ENCODE peak calls at places on chromosomes 13 and 19, in four cellular contexts. H is AG09319, D is BJ, Z is nephron progenitor cell. F is an unnamed sample.

GRCh38 chr19:2719910-2720776 is 1.0 kb downstream of the DIRAS1 start:
- DNase-seq in H (no peak), Z (peak; percentile 29), D (no peak), F (no peak)

GRCh38 chr13:33323766-33324525 is 38.4 kb upstream of the STARD13 start:
- DNase-seq in Z (no peak), D (no peak), H (no peak), F (no peak)

GRCh38 chr19:19606021-19606420 is 12.5 kb downstream of the PBX4 start:
- DNase-seq in Z (no peak), H (no peak), D (no peak), F (no peak)

GRCh38 chr13:93847162-93847561 is 620.6 kb downstream of the GPC6 start:
- DNase-seq in D (peak; percentile 16), H (no peak), Z (no peak), F (peak; percentile 11)

GRCh38 chr13:109412232-109412935 is 374.0 kb downstream of the IRS2 start:
- DNase-seq in H (no peak), D (no peak), Z (peak; percentile 72), F (no peak)

GRCh38 chr19:56096665-56097064 is 24.4 kb downstream of the ZNF787 start:
- DNase-seq in D (no peak), Z (no peak), H (no peak), F (no peak)

GRCh38 chr19:33296473-33297060 is 5.8 kb downstream of the CEBPA start:
- DNase-seq in H (no peak), D (peak; percentile 64), Z (no peak), F (no peak)

GRCh38 chr13:45297456-45298205 is 43.4 kb downstream of the TPT1 start:
- DNase-seq in D (no peak), H (no peak), Z (no peak), F (no peak)

GRCh38 chr19:7636691-7637373 is at the start of gene STXBP2:
- DNase-seq in D (no peak), H (no peak), Z (peak; percentile 83), F (no peak)

GRCh38 chr19:54024660-54025059 is 33.2 kb downstream of the CACNG6 start:
- DNase-seq in D (no peak), H (no peak), Z (no peak), F (no peak)

GRCh38 chr19:54026656-54027055 is 35.2 kb downstream of the CACNG6 start:
- DNase-seq in Z (no peak), D (no peak), H (no peak), F (no peak)

GRCh38 chr19:54030895-54031586 is 32.7 kb downstream of the VSTM1 start:
- DNase-seq in Z (no peak), H (no peak), D (no peak), F (no peak)

GRCh38 chr19:54035215-54036178 is 28.2 kb downstream of the VSTM1 start:
- DNase-seq in D (peak; percentile 78), Z (no peak), H (peak; percentile 70), F (peak; percentile 79)

GRCh38 chr19:54029930-54030490 is 33.7 kb downstream of the VSTM1 start:
- DNase-seq in H (peak; percentile 27), Z (peak; percentile 76), D (no peak), F (peak; percentile 61)
- TF ChIP-seq CTCF in H (peak; percentile 75), Z (peak; percentile 36), D (peak; percentile 77), F (peak; percentile 72)

GRCh38 chr13:77507931-77508776 is 27.4 kb upstream of the SCEL start:
- DNase-seq in Z (no peak), H (no peak), D (peak; percentile 34), F (peak; percentile 48)

GRCh38 chr13:77502104-77502720 is 33.3 kb upstream of the SCEL start:
- DNase-seq in H (no peak), Z (no peak), D (no peak), F (no peak)

GRCh38 chr13:77506874-77507273 is 28.6 kb upstream of the SCEL start:
- DNase-seq in H (no peak), D (no peak), Z (no peak), F (no peak)

GRCh38 chr13:77500094-77500493 is 35.4 kb upstream of the SCEL start:
- DNase-seq in H (no peak), D (no peak), Z (no peak), F (no peak)

DNA sequence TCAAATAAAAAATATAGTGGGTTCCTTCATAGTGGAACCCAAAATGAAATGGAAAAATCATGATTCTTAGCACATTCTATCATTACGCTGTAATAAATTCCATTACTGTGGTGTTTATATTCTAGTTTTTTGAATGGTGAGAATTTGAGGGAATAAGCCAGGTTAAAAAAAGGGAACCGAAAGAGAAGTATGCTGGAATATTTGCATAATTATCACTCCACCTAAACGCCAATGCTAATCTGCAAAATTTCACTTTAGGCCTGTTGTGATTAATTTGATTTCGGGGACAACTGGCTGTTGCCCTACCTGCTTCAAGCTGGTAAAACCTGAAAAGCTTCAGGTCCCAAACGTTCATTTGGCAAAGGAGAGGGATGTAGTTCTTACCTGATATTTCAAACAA is 32.1 kb upstream of the SCEL start:
- DNase-seq in D (no peak), Z (no peak), H (no peak), F (no peak)
- TF ChIP-seq CTCF in D (no peak), Z (no peak), H (no peak), F (no peak)

DNA sequence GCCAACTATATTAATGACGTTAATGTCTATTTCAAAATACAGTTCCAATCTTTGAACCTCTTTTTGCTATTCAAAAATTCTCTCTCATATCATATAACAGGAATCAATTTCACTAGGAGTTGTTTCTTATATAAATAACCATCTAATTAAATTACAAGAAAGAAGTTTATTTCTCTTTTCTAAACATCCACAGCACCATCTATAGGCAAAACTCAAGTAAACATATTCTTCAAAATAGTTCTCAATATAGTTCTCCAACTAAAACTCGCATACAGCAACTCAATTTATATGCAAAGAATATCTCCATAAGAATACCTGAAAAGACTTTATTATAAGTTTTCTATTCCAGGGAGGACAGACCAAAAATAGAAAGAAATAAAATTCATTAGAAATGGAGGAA is 65.6 kb downstream of the RBM26 start:
- DNase-seq in Z (no peak), D (no peak), H (no peak), F (no peak)
- TF ChIP-seq CTCF in Z (no peak), D (no peak), H (no peak), F (no peak)

GRCh38 chr13:35789335-35790166 is 313.1 kb upstream of the MAB21L1 start:
- DNase-seq in Z (no peak), D (no peak), H (peak; percentile 43), F (peak; percentile 31)
- TF ChIP-seq CTCF in Z (peak; percentile 69), D (peak; percentile 60), H (peak; percentile 56), F (peak; percentile 44)

GRCh38 chr13:26600345-26600761 is 42.9 kb downstream of the WASF3 start:
- DNase-seq in H (no peak), D (peak; percentile 15), Z (no peak), F (no peak)

GRCh38 chr13:26602783-26603182 is 45.3 kb downstream of the WASF3 start:
- DNase-seq in Z (no peak), D (no peak), H (no peak), F (no peak)

GRCh38 chr13:26599403-26599802 is 41.9 kb downstream of the WASF3 start:
- DNase-seq in H (no peak), D (no peak), Z (no peak), F (no peak)

GRCh38 chr13:26599885-26600284 is 42.4 kb downstream of the WASF3 start:
- DNase-seq in H (no peak), D (no peak), Z (no peak), F (no peak)

GRCh38 chr13:26601669-26602068 is 44.2 kb downstream of the WASF3 start:
- DNase-seq in D (no peak), Z (no peak), H (no peak), F (peak; percentile 52)
- TF ChIP-seq CTCF in D (peak; percentile 5), Z (no peak), H (peak; percentile 1), F (no peak)

GRCh38 chr19:1321539-1321938 is 35.9 kb downstream of the EFNA2 start:
- DNase-seq in Z (no peak), H (no peak), D (no peak), F (no peak)

GRCh38 chr19:1325568-1326294 is 40.1 kb downstream of the EFNA2 start:
- DNase-seq in D (no peak), H (no peak), Z (no peak), F (no peak)

GRCh38 chr19:1324792-1325567 is 39.3 kb downstream of the EFNA2 start:
- DNase-seq in D (peak; percentile 12), H (peak; percentile 15), Z (no peak), F (peak; percentile 9)

GRCh38 chr19:1324249-1324791 is 38.6 kb downstream of the EFNA2 start:
- DNase-seq in H (no peak), D (no peak), Z (no peak), F (no peak)

GRCh38 chr19:1322198-1322981 is 36.7 kb downstream of the EFNA2 start:
- DNase-seq in Z (no peak), H (no peak), D (no peak), F (no peak)
- TF ChIP-seq CTCF in Z (no peak), H (no peak), D (no peak), F (no peak)

GRCh38 chr13:110712849-110713641 is 455 bp upstream of the ING1 start:
- DNase-seq in Z (peak; percentile 99), H (peak; percentile 100), D (peak; percentile 98), F (peak; percentile 97)

GRCh38 chr13:110713642-110713952 is at the start of gene ING1:
- DNase-seq in Z (no peak), D (no peak), H (no peak), F (no peak)

GRCh38 chr13:110714798-110715394 is 1.4 kb downstream of the ING1 start:
- DNase-seq in Z (peak; percentile 63), D (no peak), H (no peak), F (no peak)

GRCh38 chr13:110715395-110716234 is 2.1 kb downstream of the ING1 start:
- DNase-seq in H (peak; percentile 99), Z (peak; percentile 96), D (peak; percentile 99), F (peak; percentile 99)

DNA sequence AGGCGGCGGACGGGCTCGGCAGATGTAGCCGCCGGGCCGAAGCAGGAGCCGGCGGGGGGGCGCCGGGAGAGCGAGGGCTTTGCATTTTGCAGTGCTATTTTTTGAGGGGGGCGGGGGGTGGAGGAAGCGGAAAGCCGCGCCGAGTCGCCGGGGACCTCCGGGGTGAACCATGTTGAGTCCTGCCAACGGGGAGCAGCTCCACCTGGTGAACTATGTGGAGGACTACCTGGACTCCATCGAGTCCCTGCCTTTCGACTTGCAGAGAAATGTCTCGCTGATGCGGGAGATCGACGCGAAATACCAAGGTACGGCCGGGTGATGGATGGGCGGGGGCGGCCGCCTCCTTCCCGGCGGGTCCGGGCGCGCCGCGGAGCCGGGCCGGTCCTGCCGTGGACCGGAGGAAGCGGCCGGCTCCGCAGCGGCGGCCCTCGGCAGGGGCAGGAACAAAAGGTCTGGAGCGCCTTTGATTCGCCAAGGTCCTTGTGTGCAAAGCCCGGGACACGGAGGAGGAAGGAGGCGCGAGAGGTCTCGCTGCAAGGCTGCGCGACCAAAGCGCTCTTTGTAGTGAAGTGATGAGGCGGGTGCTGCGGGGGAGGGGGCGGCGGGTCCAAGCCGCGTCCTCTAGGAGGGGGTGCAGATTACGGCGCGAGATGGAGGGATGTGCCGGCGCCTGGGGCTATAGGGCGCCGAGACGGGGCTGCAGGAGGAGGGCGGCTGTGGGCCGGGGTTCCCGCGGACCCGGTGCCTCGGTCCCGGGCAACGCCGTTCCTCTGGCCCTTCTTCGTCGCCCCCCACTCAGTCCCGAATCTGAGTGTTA is 689 bp downstream of the ING1 start:
- DNase-seq in H (no peak), Z (peak; percentile 58), D (no peak), F (no peak)
- TF ChIP-seq CTCF in H (no peak), Z (no peak), D (no peak), F (no peak)